ENCODE peak calls at places on chromosomes 5 and 9, in six cellular contexts. One of them, this sample, is unnamed.

GRCh38 chr5:14178091-14178490 is 34.9 kb downstream of the TRIO start:
- DNase-seq in IMR-90: no peak
- DNase-seq in H1: no peak
- DNase-seq in trophoblast cell: no peak
- DNase-seq in neuronal stem cell: no peak
- DNase-seq in mesenchymal stem cell: no peak
- DNase-seq in this sample: no peak

GRCh38 chr9:110623462-110624025 is 44.0 kb upstream of the SVEP1 start:
- DNase-seq in IMR-90: peak
- DNase-seq in H1: peak
- DNase-seq in trophoblast cell: peak
- DNase-seq in neuronal stem cell: peak
- DNase-seq in mesenchymal stem cell: peak
- DNase-seq in this sample: no peak

GRCh38 chr9:78292026-78292425 is 4.9 kb upstream of the PSAT1 start:
- DNase-seq in IMR-90: no peak
- DNase-seq in H1: no peak
- DNase-seq in trophoblast cell: no peak
- DNase-seq in neuronal stem cell: no peak
- DNase-seq in mesenchymal stem cell: no peak
- DNase-seq in this sample: no peak

GRCh38 chr9:130713286-130713975 is 19.9 kb downstream of the EXOSC2 start:
- DNase-seq in IMR-90: peak
- DNase-seq in H1: no peak
- DNase-seq in trophoblast cell: peak
- DNase-seq in neuronal stem cell: no peak
- DNase-seq in mesenchymal stem cell: peak
- DNase-seq in this sample: peak

GRCh38 chr9:98989036-98990000 is 45.6 kb downstream of the COL15A1 start:
- DNase-seq in IMR-90: peak
- DNase-seq in H1: no peak
- DNase-seq in trophoblast cell: peak
- DNase-seq in neuronal stem cell: no peak
- DNase-seq in mesenchymal stem cell: peak
- DNase-seq in this sample: peak

GRCh38 chr9:38441347-38442085 is 17.3 kb upstream of the IGFBPL1 start:
- DNase-seq in IMR-90: no peak
- DNase-seq in H1: no peak
- DNase-seq in trophoblast cell: no peak
- DNase-seq in neuronal stem cell: no peak
- DNase-seq in mesenchymal stem cell: no peak
- DNase-seq in this sample: no peak

GRCh38 chr5:7094626-7095025 is 301.3 kb upstream of the ADCY2 start:
- DNase-seq in IMR-90: no peak
- DNase-seq in H1: peak
- DNase-seq in trophoblast cell: peak
- DNase-seq in neuronal stem cell: peak
- DNase-seq in mesenchymal stem cell: no peak
- DNase-seq in this sample: peak

GRCh38 chr5:89204766-89205165 is 321.8 kb upstream of the MEF2C start:
- DNase-seq in IMR-90: no peak
- DNase-seq in H1: no peak
- DNase-seq in trophoblast cell: no peak
- DNase-seq in neuronal stem cell: no peak
- DNase-seq in mesenchymal stem cell: no peak
- DNase-seq in this sample: no peak

GRCh38 chr9:114048533-114049452 is 29.3 kb downstream of the AMBP start:
- DNase-seq in IMR-90: no peak
- DNase-seq in H1: no peak
- DNase-seq in trophoblast cell: no peak
- DNase-seq in neuronal stem cell: no peak
- DNase-seq in mesenchymal stem cell: no peak
- DNase-seq in this sample: peak

GRCh38 chr9:98391884-98392283 is 136.4 kb upstream of the TBC1D2 start:
- DNase-seq in IMR-90: no peak
- DNase-seq in H1: no peak
- DNase-seq in trophoblast cell: no peak
- DNase-seq in neuronal stem cell: no peak
- DNase-seq in mesenchymal stem cell: no peak
- DNase-seq in this sample: no peak

GRCh38 chr5:55856511-55857246 is 5.5 kb downstream of the IL31RA start:
- DNase-seq in IMR-90: no peak
- DNase-seq in H1: no peak
- DNase-seq in trophoblast cell: no peak
- DNase-seq in neuronal stem cell: no peak
- DNase-seq in mesenchymal stem cell: no peak
- DNase-seq in this sample: no peak
- H3K9ac ChIP-seq in IMR-90: no peak
- H3K9ac ChIP-seq in H1: no peak
- H3K9ac ChIP-seq in trophoblast cell: no peak
- H3K9ac ChIP-seq in neuronal stem cell: no peak
- H3K9ac ChIP-seq in mesenchymal stem cell: no peak
- H3K9ac ChIP-seq in this sample: no peak

GRCh38 chr5:137575211-137575610 is 76.1 kb upstream of the SPOCK1 start:
- DNase-seq in IMR-90: no peak
- DNase-seq in H1: no peak
- DNase-seq in trophoblast cell: no peak
- DNase-seq in neuronal stem cell: no peak
- DNase-seq in mesenchymal stem cell: no peak
- DNase-seq in this sample: no peak

GRCh38 chr5:137580030-137580429 is 80.9 kb upstream of the SPOCK1 start:
- DNase-seq in IMR-90: no peak
- DNase-seq in H1: peak
- DNase-seq in trophoblast cell: peak
- DNase-seq in neuronal stem cell: no peak
- DNase-seq in mesenchymal stem cell: no peak
- DNase-seq in this sample: no peak

GRCh38 chr5:137572042-137572695 is 73.0 kb upstream of the SPOCK1 start:
- DNase-seq in IMR-90: no peak
- DNase-seq in H1: no peak
- DNase-seq in trophoblast cell: no peak
- DNase-seq in neuronal stem cell: no peak
- DNase-seq in mesenchymal stem cell: no peak
- DNase-seq in this sample: no peak

GRCh38 chr5:137573376-137573775 is 74.2 kb upstream of the SPOCK1 start:
- DNase-seq in IMR-90: no peak
- DNase-seq in H1: no peak
- DNase-seq in trophoblast cell: no peak
- DNase-seq in neuronal stem cell: no peak
- DNase-seq in mesenchymal stem cell: no peak
- DNase-seq in this sample: no peak

GRCh38 chr5:137575847-137576246 is 76.7 kb upstream of the SPOCK1 start:
- DNase-seq in IMR-90: no peak
- DNase-seq in H1: no peak
- DNase-seq in trophoblast cell: peak
- DNase-seq in neuronal stem cell: no peak
- DNase-seq in mesenchymal stem cell: no peak
- DNase-seq in this sample: no peak
- H3K14ac ChIP-seq in IMR-90: no peak
- H3K14ac ChIP-seq in H1: no peak
- H3K14ac ChIP-seq in trophoblast cell: no peak
- H3K14ac ChIP-seq in neuronal stem cell: no peak
- H3K14ac ChIP-seq in mesenchymal stem cell: no peak
- H3K14ac ChIP-seq in this sample: no peak

GRCh38 chr9:16335788-16336580 is 534.5 kb downstream of the BNC2 start:
- DNase-seq in IMR-90: peak
- DNase-seq in H1: no peak
- DNase-seq in trophoblast cell: peak
- DNase-seq in neuronal stem cell: no peak
- DNase-seq in mesenchymal stem cell: peak
- DNase-seq in this sample: no peak
- H3K9ac ChIP-seq in IMR-90: peak
- H3K9ac ChIP-seq in H1: no peak
- H3K9ac ChIP-seq in trophoblast cell: no peak
- H3K9ac ChIP-seq in neuronal stem cell: no peak
- H3K9ac ChIP-seq in mesenchymal stem cell: peak
- H3K9ac ChIP-seq in this sample: no peak

DNA sequence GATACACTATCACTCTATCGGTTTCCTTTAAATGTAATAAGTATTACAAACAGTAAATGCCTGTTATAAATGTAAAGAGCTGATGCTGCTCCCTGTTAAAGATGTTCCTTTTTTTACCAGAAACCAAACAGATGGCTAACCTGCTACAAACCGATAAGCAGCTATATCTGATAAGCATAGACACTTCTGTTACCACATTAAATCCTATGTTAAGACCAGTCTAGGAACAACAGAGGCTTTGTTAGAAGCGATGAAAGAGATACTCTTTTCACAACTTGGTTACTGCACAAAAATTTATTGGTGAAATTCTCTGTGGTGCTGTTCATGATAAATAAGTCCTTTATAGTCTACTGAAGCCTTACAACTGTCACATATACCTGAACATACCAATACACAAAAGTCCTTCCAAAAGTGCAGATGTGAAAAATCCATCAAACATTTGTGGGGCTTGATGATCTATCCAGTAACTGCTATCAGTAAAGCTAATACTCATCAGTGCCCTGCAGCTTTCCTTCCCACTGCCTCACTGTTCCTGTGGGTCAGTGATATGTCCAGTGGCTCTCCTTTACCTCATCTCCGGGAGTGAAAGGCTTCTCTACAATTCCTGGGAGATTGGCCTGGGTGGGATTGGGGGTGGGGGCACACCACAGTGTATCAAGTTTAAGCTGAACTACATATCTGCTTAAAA is 25.8 kb upstream of the PRXL2C start:
- DNase-seq in IMR-90: no peak
- DNase-seq in H1: no peak
- DNase-seq in trophoblast cell: no peak
- DNase-seq in neuronal stem cell: no peak
- DNase-seq in mesenchymal stem cell: no peak
- DNase-seq in this sample: no peak
- H3K14ac ChIP-seq in IMR-90: no peak
- H3K14ac ChIP-seq in H1: no peak
- H3K14ac ChIP-seq in trophoblast cell: no peak
- H3K14ac ChIP-seq in neuronal stem cell: no peak
- H3K14ac ChIP-seq in mesenchymal stem cell: no peak
- H3K14ac ChIP-seq in this sample: no peak

GRCh38 chr5:139495644-139496435 is 13.3 kb upstream of the STING1 start:
- DNase-seq in IMR-90: peak
- DNase-seq in H1: no peak
- DNase-seq in trophoblast cell: no peak
- DNase-seq in neuronal stem cell: no peak
- DNase-seq in mesenchymal stem cell: peak
- DNase-seq in this sample: no peak

GRCh38 chr5:139492700-139493192 is 10.2 kb upstream of the STING1 start:
- DNase-seq in IMR-90: peak
- DNase-seq in H1: no peak
- DNase-seq in trophoblast cell: peak
- DNase-seq in neuronal stem cell: no peak
- DNase-seq in mesenchymal stem cell: peak
- DNase-seq in this sample: no peak

GRCh38 chr5:139494256-139494655 is 11.7 kb upstream of the STING1 start:
- DNase-seq in IMR-90: no peak
- DNase-seq in H1: no peak
- DNase-seq in trophoblast cell: no peak
- DNase-seq in neuronal stem cell: no peak
- DNase-seq in mesenchymal stem cell: no peak
- DNase-seq in this sample: no peak

DNA sequence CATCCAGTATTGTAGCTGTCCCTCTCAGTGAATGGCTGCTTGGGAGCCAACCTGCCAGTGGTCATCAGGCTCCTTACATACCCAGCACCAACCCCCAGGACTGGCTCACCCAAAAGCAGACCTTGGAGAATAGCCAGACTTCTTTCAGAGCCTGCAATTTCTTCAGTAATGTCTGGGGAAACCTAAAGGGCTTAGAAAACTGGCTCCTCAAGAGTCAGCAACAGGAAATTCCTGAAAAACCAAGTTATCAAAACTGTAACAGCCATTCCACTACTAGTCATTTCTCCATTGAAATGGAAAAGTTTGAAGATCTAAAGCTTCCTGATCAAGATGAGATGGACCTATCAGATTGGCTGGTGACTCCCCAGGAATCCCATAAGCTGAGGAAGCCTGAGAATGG is 12.3 kb upstream of the STING1 start:
- DNase-seq in IMR-90: peak
- DNase-seq in H1: no peak
- DNase-seq in trophoblast cell: peak
- DNase-seq in neuronal stem cell: no peak
- DNase-seq in mesenchymal stem cell: peak
- DNase-seq in this sample: no peak
- H3K9ac ChIP-seq in IMR-90: no peak
- H3K9ac ChIP-seq in H1: no peak
- H3K9ac ChIP-seq in trophoblast cell: no peak
- H3K9ac ChIP-seq in neuronal stem cell: no peak
- H3K9ac ChIP-seq in mesenchymal stem cell: no peak
- H3K9ac ChIP-seq in this sample: no peak

GRCh38 chr9:117008461-117008860 is 321.4 kb downstream of the TRIM32 start:
- DNase-seq in IMR-90: no peak
- DNase-seq in H1: no peak
- DNase-seq in trophoblast cell: no peak
- DNase-seq in neuronal stem cell: no peak
- DNase-seq in mesenchymal stem cell: no peak
- DNase-seq in this sample: no peak

GRCh38 chr9:117013596-117013995 is 326.5 kb downstream of the TRIM32 start:
- DNase-seq in IMR-90: no peak
- DNase-seq in H1: no peak
- DNase-seq in trophoblast cell: peak
- DNase-seq in neuronal stem cell: no peak
- DNase-seq in mesenchymal stem cell: no peak
- DNase-seq in this sample: no peak

GRCh38 chr9:117019242-117019641 is 332.1 kb downstream of the TRIM32 start:
- DNase-seq in IMR-90: no peak
- DNase-seq in H1: no peak
- DNase-seq in trophoblast cell: no peak
- DNase-seq in neuronal stem cell: no peak
- DNase-seq in mesenchymal stem cell: no peak
- DNase-seq in this sample: no peak

DNA sequence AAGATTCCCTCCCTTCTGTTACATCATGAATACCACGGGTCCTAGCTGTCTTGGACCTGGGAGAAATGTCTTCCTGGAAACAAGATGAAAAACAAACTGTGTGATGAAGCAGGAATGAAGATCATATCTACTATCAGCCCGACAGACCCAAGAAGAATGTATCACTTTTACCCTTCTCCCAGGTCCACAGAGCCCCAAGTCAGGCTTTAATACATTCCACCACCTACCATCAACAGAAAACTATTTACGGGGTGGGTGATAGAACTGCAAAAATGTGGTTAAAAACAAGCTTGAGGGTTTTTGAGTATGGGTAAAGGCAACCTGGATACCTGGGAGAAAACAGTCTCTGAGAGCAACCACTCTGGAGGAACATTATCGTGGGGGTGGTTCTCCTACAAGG is 327.0 kb downstream of the TRIM32 start:
- DNase-seq in IMR-90: no peak
- DNase-seq in H1: no peak
- DNase-seq in trophoblast cell: peak
- DNase-seq in neuronal stem cell: no peak
- DNase-seq in mesenchymal stem cell: no peak
- DNase-seq in this sample: no peak
- H3K14ac ChIP-seq in IMR-90: no peak
- H3K14ac ChIP-seq in H1: no peak
- H3K14ac ChIP-seq in trophoblast cell: no peak
- H3K14ac ChIP-seq in neuronal stem cell: no peak
- H3K14ac ChIP-seq in mesenchymal stem cell: no peak
- H3K14ac ChIP-seq in this sample: no peak

This sample was measured in H9.